ENCODE peak calls at places on chromosomes 12 and 14, in five cellular contexts. D, X, H, S and T are unnamed samples.
A peak's percentile ranks its signal among the peaks of the same experiment; 100 is the strongest.

GRCh38 chr12:31989987-31990386 is 30.8 kb downstream of the RESF1 start:
- DNase-seq in D (no peak), X (no peak), H (no peak), S (no peak), T (no peak)

GRCh38 chr12:91178139-91178561 is 4.5 kb downstream of the DCN start:
- DNase-seq in D (no peak), X (no peak), H (no peak), S (no peak), T (no peak)

GRCh38 chr14:55388160-55388559 is 23.5 kb downstream of the ATG14 start:
- DNase-seq in D (peak; percentile 63), X (no peak), H (no peak), S (no peak), T (no peak)

GRCh38 chr12:20463920-20464524 is 95.7 kb downstream of the PDE3A start:
- DNase-seq in D (no peak), X (no peak), H (no peak), S (no peak), T (no peak)

GRCh38 chr14:37198273-37198598 is 499 bp downstream of the MIPOL1 start:
- DNase-seq in D (no peak), X (no peak), H (no peak), S (no peak), T (no peak)

GRCh38 chr14:104355949-104356737 is 217.8 kb downstream of the KIF26A start:
- DNase-seq in D (no peak), X (no peak), H (no peak), S (no peak), T (no peak)

GRCh38 chr12:69647178-69647577 is 36.5 kb upstream of the LRRC10 start:
- DNase-seq in D (no peak), X (no peak), H (no peak), S (no peak), T (no peak)

GRCh38 chr14:67245104-67245503 is 3.9 kb downstream of the PALS1 start:
- DNase-seq in D (no peak), X (no peak), H (no peak), S (no peak), T (no peak)

GRCh38 chr12:111505601-111506036 is 93.5 kb downstream of the ATXN2 start:
- DNase-seq in D (no peak), X (peak; percentile 8), H (no peak), S (no peak), T (no peak)

GRCh38 chr12:108800591-108800990 is 56.8 kb downstream of the SSH1 start:
- DNase-seq in D (no peak), X (no peak), H (no peak), S (no peak), T (no peak)

GRCh38 chr12:54374555-54375257 is 9.8 kb downstream of the ZNF385A start:
- DNase-seq in D (no peak), X (no peak), H (no peak), S (no peak), T (no peak)

GRCh38 chr14:79597561-79597960 is 613.7 kb downstream of the DIO2 start:
- DNase-seq in D (no peak), X (no peak), H (no peak), S (no peak), T (no peak)

GRCh38 chr12:116687888-116688287 is 50.0 kb downstream of the SPRING1 start:
- DNase-seq in D (no peak), X (no peak), H (no peak), S (no peak), T (peak; percentile 54)